ENCODE peak calls at places on chromosomes 3 and 15, in nine cellular contexts. M, W, C, E, D, H, P, I and A are unnamed samples.

GRCh38 chr3:77042892-77043291 is 3.0 kb downstream of the ROBO2 start:
- DNase-seq in D (no peak), I (no peak), E (no peak), M (peak), P (no peak), H (no peak), W (no peak), C (no peak), A (no peak)

GRCh38 chr15:64460737-64461576 is 579 bp downstream of the ZNF609 start:
- DNase-seq in C (peak), W (peak), D (peak), H (peak), P (peak), M (peak), I (peak), E (no peak), A (peak)

GRCh38 chr3:11077466-11077865 is 76.8 kb upstream of the HRH1 start:
- DNase-seq in D (no peak), H (no peak), I (no peak), P (no peak), E (no peak), W (no peak), C (peak), M (no peak), A (no peak)

GRCh38 chr3:28036599-28037575 is 204.5 kb upstream of the CMC1 start:
- DNase-seq in D (no peak), H (no peak), W (no peak), I (no peak), C (no peak), P (no peak), M (no peak), E (no peak), A (no peak)

GRCh38 chr3:128383316-128384235 is 83.1 kb downstream of the DNAJB8 start:
- DNase-seq in I (peak), D (no peak), P (no peak), M (peak), E (no peak), C (no peak), W (no peak), H (peak), A (no peak)

GRCh38 chr3:142976621-142977398 is 13.3 kb upstream of the PAQR9 start:
- DNase-seq in C (peak), I (peak), M (peak), P (no peak), E (no peak), W (no peak), H (peak), D (no peak), A (no peak)

GRCh38 chr3:191141728-191142127 is 57.3 kb upstream of the OSTN start:
- DNase-seq in I (no peak), D (no peak), E (no peak), M (peak), W (no peak), C (peak), H (no peak), P (no peak), A (no peak)

GRCh38 chr3:46624976-46625490 is 12.7 kb downstream of the FAM240A start:
- DNase-seq in W (peak), H (no peak), P (no peak), M (no peak), D (no peak), E (no peak), C (no peak), I (no peak), A (no peak)

GRCh38 chr3:197794115-197794514 is 3.1 kb downstream of the LRCH3 start:
- DNase-seq in I (no peak), W (no peak), P (no peak), C (no peak), M (no peak), D (no peak), E (no peak), H (no peak), A (no peak)

GRCh38 chr3:46883252-46884185 is 6.0 kb downstream of the PTH1R start:
- DNase-seq in E (peak), W (no peak), M (peak), H (no peak), D (peak), P (no peak), I (peak), C (no peak), A (peak)

GRCh38 chr15:70729164-70729563 is 34.2 kb downstream of the UACA start:
- DNase-seq in I (no peak), W (no peak), D (no peak), E (no peak), P (no peak), C (no peak), H (no peak), M (no peak), A (no peak)

GRCh38 chr15:70435872-70436271 is 327.5 kb downstream of the UACA start:
- DNase-seq in P (no peak), I (no peak), W (no peak), C (no peak), H (no peak), D (no peak), E (no peak), M (no peak), A (no peak)

GRCh38 chr15:49155834-49156627 is 632 bp upstream of the COPS2 start:
- DNase-seq in D (no peak), E (peak), M (no peak), W (no peak), I (no peak), C (no peak), P (no peak), H (peak), A (peak)

GRCh38 chr15:99425666-99426301 is 140.0 kb upstream of the MEF2A start:
- DNase-seq in W (no peak), E (no peak), D (peak), P (no peak), H (peak), C (no peak), M (no peak), I (peak), A (no peak)

GRCh38 chr3:31817411-31817966 is 163.6 kb downstream of the OSBPL10 start:
- DNase-seq in D (no peak), P (no peak), W (no peak), C (no peak), I (no peak), H (no peak), M (no peak), E (no peak), A (no peak)

GRCh38 chr3:61669203-61669602 is 107.8 kb downstream of the PTPRG start:
- DNase-seq in I (no peak), C (no peak), D (no peak), P (no peak), H (no peak), M (no peak), E (no peak), W (no peak), A (no peak)

GRCh38 chr3:143973352-143974021 is 1.9 kb downstream of the DIPK2A start:
- DNase-seq in E (no peak), C (no peak), I (no peak), W (no peak), D (no peak), H (no peak), M (no peak), P (no peak), A (no peak)

GRCh38 chr3:15284121-15284889 is 48.1 kb downstream of the SH3BP5 start:
- DNase-seq in P (no peak), C (no peak), W (no peak), E (no peak), D (peak), I (no peak), H (no peak), M (peak), A (no peak)

GRCh38 chr3:21789730-21790129 is 38.7 kb upstream of the ZNF385D start:
- DNase-seq in I (no peak), P (no peak), M (no peak), C (no peak), W (no peak), H (no peak), D (no peak), E (no peak), A (no peak)

GRCh38 chr3:42139740-42140453 is 48.7 kb downstream of the TRAK1 start:
- DNase-seq in H (no peak), P (no peak), D (no peak), C (no peak), I (no peak), W (no peak), M (no peak), E (no peak), A (no peak)

GRCh38 chr3:32432045-32432710 is 40.5 kb downstream of the CMTM7 start:
- DNase-seq in H (no peak), C (no peak), E (no peak), P (no peak), W (no peak), D (no peak), I (no peak), M (no peak), A (no peak)

GRCh38 chr15:99720533-99720932 is 12.7 kb downstream of the LYSMD4 start:
- DNase-seq in M (no peak), C (no peak), I (no peak), H (no peak), P (no peak), D (no peak), E (no peak), W (no peak), A (no peak)

GRCh38 chr3:5349343-5349742 is 161.8 kb downstream of the EDEM1 start:
- DNase-seq in D (no peak), E (no peak), W (no peak), C (no peak), M (no peak), H (no peak), I (no peak), P (no peak), A (no peak)

DNA sequence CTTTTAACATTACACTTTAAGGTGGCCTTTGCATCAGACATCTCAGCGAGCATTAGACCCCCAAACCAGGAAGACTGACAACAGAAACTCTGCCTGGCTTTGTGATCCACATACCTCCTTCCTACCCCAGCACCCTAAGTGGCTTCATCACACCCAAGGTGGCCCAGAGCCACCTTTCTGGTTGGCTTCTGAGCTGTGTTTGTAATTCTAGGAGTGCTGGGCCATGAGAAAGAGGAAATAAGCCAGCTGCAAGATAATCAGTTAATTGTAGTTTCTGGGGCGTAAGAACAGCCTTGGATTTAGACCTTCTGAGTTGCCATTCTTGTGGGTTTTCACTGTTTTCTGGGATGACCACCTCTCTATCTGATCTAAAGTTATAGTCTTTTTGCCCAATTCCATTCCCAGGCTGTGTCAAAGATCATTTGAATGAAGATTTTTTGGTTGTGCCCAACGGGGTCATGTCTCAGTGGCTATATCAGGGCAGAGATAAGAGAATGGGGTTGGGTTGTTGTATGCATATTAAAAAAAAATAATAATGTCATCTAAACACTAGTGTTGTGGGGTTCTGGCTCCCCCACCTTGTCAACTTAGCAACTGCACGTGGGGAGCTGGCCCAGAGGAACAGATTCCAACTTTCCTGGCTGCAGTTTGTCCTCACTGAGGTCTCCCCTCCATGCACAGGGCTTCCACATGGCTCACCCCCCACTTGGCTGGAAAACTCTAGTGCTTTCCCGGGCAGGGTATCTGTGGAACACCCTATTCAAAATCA is 234.8 kb upstream of the WNT5A start:
- DNase-seq in W (peak), M (peak), E (peak), H (no peak), D (no peak), P (peak), I (peak), C (no peak), A (peak)
- TF ChIP-seq CTCF in W (peak), M (peak), E (peak), H (no peak), D (no peak), P (peak), I (no peak), C (peak), A (peak)

DNA sequence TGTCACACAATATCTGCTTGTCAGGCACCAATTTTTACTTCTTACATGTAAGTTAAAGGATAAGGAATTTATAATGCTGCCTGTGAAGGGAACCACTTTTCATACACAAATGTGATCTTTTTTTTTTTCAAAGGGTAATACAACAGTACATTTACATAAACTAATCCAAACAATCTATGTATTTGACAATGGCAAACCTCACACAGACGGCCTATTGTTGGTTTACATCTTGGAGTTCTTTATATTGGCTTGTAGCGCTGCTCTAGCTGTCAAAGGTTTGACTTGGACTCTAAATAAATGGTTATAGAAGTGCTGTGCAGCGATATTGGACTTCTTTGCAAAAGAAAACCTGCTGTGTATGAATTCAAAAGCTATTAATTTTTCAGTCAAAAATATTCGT is 598.0 kb downstream of the FOXP1 start:
- DNase-seq in P (no peak), H (no peak), C (no peak), M (no peak), E (no peak), I (no peak), W (no peak), D (no peak), A (no peak)
- TF ChIP-seq CTCF in P (no peak), H (no peak), C (no peak), M (no peak), E (no peak), I (no peak), W (no peak), D (no peak), A (no peak)

GRCh38 chr3:122665226-122665786 is 15.3 kb upstream of the PARP14 start:
- DNase-seq in C (no peak), D (no peak), W (no peak), I (no peak), H (no peak), P (no peak), M (no peak), E (no peak), A (no peak)

GRCh38 chr3:122661633-122662032 is 19.0 kb upstream of the PARP14 start:
- DNase-seq in I (no peak), W (no peak), P (no peak), H (no peak), M (peak), E (no peak), D (no peak), C (no peak), A (no peak)

GRCh38 chr3:122660575-122660974 is 20.1 kb upstream of the PARP14 start:
- DNase-seq in W (no peak), I (no peak), D (no peak), H (no peak), E (no peak), P (peak), C (no peak), M (no peak), A (peak)
- TF ChIP-seq CTCF in W (no peak), I (no peak), D (no peak), H (no peak), E (no peak), P (no peak), C (no peak), M (no peak), A (no peak)

DNA sequence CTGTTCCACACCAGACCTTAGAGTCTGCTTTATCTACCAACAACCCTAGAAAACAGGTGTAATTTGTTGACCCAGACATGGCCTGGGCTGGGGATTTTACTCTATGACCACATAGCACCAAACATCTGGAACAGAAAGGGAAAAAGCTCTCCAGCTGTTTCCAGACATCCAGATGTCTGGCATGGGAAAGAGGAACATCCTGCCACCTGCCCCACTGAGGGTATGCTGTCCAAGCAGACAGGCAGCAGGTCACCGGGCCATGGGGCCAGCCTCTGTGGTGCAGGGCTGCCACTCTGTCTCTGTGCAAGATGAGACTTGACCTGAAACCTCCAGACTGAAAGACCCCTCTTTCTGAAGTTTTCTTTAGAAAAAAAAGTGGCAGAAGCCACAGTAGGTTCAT is 359.3 kb upstream of the ICE2 start:
- DNase-seq in D (no peak), W (no peak), H (no peak), C (no peak), P (no peak), M (no peak), I (no peak), E (no peak), A (no peak)
- TF ChIP-seq CTCF in D (no peak), W (no peak), H (no peak), C (no peak), P (no peak), M (no peak), I (no peak), E (no peak), A (no peak)

GRCh38 chr3:17304969-17305368 is 420.2 kb downstream of the PLCL2 start:
- DNase-seq in C (no peak), D (no peak), M (no peak), W (no peak), I (no peak), H (no peak), E (no peak), P (no peak), A (no peak)

GRCh38 chr3:17300441-17300840 is 415.7 kb downstream of the PLCL2 start:
- DNase-seq in W (no peak), C (no peak), D (no peak), E (no peak), M (no peak), I (no peak), H (no peak), P (no peak), A (no peak)

GRCh38 chr3:17301271-17301670 is 416.5 kb downstream of the PLCL2 start:
- DNase-seq in E (no peak), P (no peak), W (no peak), M (peak), C (no peak), H (no peak), I (no peak), D (no peak), A (no peak)

GRCh38 chr3:17302774-17303173 is 418.0 kb downstream of the PLCL2 start:
- DNase-seq in C (no peak), H (no peak), I (no peak), M (no peak), E (no peak), P (no peak), W (no peak), D (no peak), A (no peak)

GRCh38 chr3:17302170-17302569 is 417.4 kb downstream of the PLCL2 start:
- DNase-seq in P (no peak), H (no peak), D (no peak), C (no peak), E (no peak), I (no peak), M (no peak), W (no peak), A (no peak)
- TF ChIP-seq CTCF in P (no peak), H (no peak), D (no peak), C (no peak), E (no peak), I (no peak), M (no peak), W (no peak), A (no peak)

GRCh38 chr15:88299502-88299901 is 43.0 kb upstream of the NTRK3 start:
- DNase-seq in W (no peak), I (no peak), C (no peak), D (no peak), H (no peak), P (peak), E (no peak), M (no peak), A (no peak)
- TF ChIP-seq CTCF in W (no peak), I (no peak), C (no peak), D (no peak), H (no peak), P (no peak), E (no peak), M (no peak), A (no peak)

DNA sequence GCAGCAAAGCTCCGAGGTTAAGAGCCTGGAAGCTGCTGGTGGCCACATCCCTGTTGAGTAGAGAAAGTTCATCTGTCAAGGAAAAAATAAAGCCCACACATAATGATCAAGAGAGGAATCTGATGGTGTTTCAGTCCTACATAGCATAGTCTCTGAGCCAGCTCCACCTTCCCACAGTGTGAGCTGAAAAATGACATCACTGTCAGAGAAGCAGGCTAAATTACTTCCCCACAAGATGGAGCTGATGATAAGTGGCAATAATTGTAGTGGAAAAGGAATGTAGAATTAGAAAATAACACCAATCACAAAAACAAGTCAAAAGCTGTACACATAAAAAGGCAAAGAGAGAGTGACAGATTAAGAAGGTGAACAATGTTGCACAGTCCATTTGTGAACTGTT is 84.5 kb downstream of the AQP9 start:
- DNase-seq in I (no peak), M (peak), P (no peak), W (no peak), D (no peak), E (no peak), C (no peak), H (no peak), A (no peak)
- TF ChIP-seq CTCF in I (no peak), M (no peak), P (no peak), W (no peak), D (no peak), E (no peak), C (peak), H (no peak), A (no peak)

GRCh38 chr15:78301813-78302212 is 2.4 kb upstream of the SKIC8 start:
- DNase-seq in E (no peak), I (no peak), P (no peak), C (no peak), H (peak), D (no peak), M (no peak), W (no peak), A (no peak)
- TF ChIP-seq CTCF in E (no peak), I (no peak), P (no peak), C (no peak), H (no peak), D (no peak), M (no peak), W (no peak), A (no peak)

GRCh38 chr3:66884659-66885058 is 113.4 kb upstream of the KBTBD8 start:
- DNase-seq in W (no peak), I (no peak), P (no peak), E (no peak), C (no peak), M (no peak), D (no peak), H (no peak), A (no peak)

GRCh38 chr3:66885326-66886000 is 112.6 kb upstream of the KBTBD8 start:
- DNase-seq in W (peak), M (peak), E (no peak), P (no peak), C (no peak), H (peak), I (no peak), D (no peak), A (no peak)

GRCh38 chr3:66889758-66890576 is 108.1 kb upstream of the KBTBD8 start:
- DNase-seq in D (no peak), I (no peak), E (no peak), H (no peak), W (no peak), P (no peak), C (no peak), M (no peak), A (no peak)
- TF ChIP-seq CTCF in D (no peak), I (no peak), E (no peak), H (no peak), W (no peak), P (no peak), C (no peak), M (no peak), A (no peak)

GRCh38 chr3:50173685-50174516 is 17.5 kb upstream of the GNAT1 start:
- DNase-seq in E (no peak), P (no peak), H (no peak), W (no peak), I (no peak), D (no peak), M (no peak), C (no peak), A (no peak)
- TF ChIP-seq CTCF in E (no peak), P (no peak), H (no peak), W (peak), I (no peak), D (no peak), M (no peak), C (no peak), A (no peak)